ENCODE peak calls at places on chromosomes 6 and 20, in eight cellular contexts. Y is progenitor cell of endocrine pancreas, B is lower leg skin, Q is RPMI7951, T is GM23338, J is pancreas, U is fibroblast of the aortic adventitia, O is psoas muscle. Z is an unnamed sample.

GRCh38 chr6:56637640-56638039 is 5.0 kb downstream of the DST start:
- DNase-seq in B (no peak), O (no peak), U (peak; percentile 91), T (peak; percentile 76), J (no peak), Q (peak; percentile 64), Y (no peak), Z (peak; percentile 64)

GRCh38 chr6:144478487-144478886 is 193.4 kb downstream of the UTRN start:
- DNase-seq in Q (no peak), B (no peak), J (no peak), Y (no peak), U (peak; percentile 37), T (no peak), O (peak; percentile 66), Z (peak; percentile 29)

GRCh38 chr20:17644451-17644850 is 37.6 kb downstream of the RRBP1 start:
- DNase-seq in Q (no peak), Y (no peak), J (peak; percentile 80), B (no peak), T (no peak), U (no peak), O (peak; percentile 62), Z (no peak)

GRCh38 chr6:13147396-13148181 is 180.7 kb downstream of the TBC1D7 start:
- DNase-seq in J (no peak), Y (no peak), Q (no peak), B (no peak), T (no peak), U (no peak), O (no peak), Z (no peak)

GRCh38 chr6:94956910-94957309 is 620.4 kb upstream of the MANEA start:
- DNase-seq in O (no peak), U (no peak), B (no peak), Q (no peak), J (no peak), Y (no peak), T (no peak), Z (no peak)

GRCh38 chr6:106770081-106770480 is 140.7 kb downstream of the QRSL1 start:
- DNase-seq in J (no peak), Q (no peak), Y (no peak), O (no peak), T (no peak), U (no peak), B (no peak), Z (no peak)

GRCh38 chr20:49846206-49846807 is 33.7 kb downstream of the SLC9A8 start:
- DNase-seq in Y (no peak), Q (peak; percentile 69), B (no peak), O (no peak), U (peak; percentile 74), J (no peak), T (peak; percentile 92), Z (no peak)

GRCh38 chr20:62925420-62926228 is 681 bp downstream of the DIDO1 start:
- DNase-seq in Y (no peak), O (peak; percentile 41), B (no peak), U (peak; percentile 35), J (peak; percentile 53), T (no peak), Q (peak; percentile 44), Z (no peak)

Z was measured in tibial nerve.